ENCODE peak calls at places on chromosomes 4 and X, in ten cellular contexts. I is foreskin fibroblast; D is activated T-helper 1 cell treated with anti-CD3 and anti-CD28 coated beads, Interleukin-2, amount 50 U/mL, for 16 hours; H is activated CD8-positive, alpha-beta memory T cell treated with anti-CD3 and anti-CD28 coated beads for 4 hours; W is IMR-90; T is activated naive CD8-positive, alpha-beta T cell treated with anti-CD3 and anti-CD28 coated beads, Interleukin-2, amount 50 U/mL, for 24 hours; C is GM12865; X is dorsolateral prefrontal cortex; R is ecto neural progenitor cell; E is mucosa of descending colon. S is an unnamed sample.

GRCh38 chr4:137685357-137685756 is 153.1 kb upstream of the PCDH18 start:
- DNase-seq in I (peak), D (no peak), H (no peak), W (peak), T (no peak), C (no peak), X (no peak), R (no peak), E (no peak), S (no peak)

GRCh38 chrX:132676102-132676501 is 187.3 kb upstream of the MBNL3 start:
- DNase-seq in I (no peak), D (no peak), H (no peak), W (no peak), T (no peak), C (no peak), X (no peak), R (no peak), E (no peak), S (no peak)

GRCh38 chr4:973431-974397 is at the start of gene DGKQ:
- DNase-seq in I (peak), D (peak), H (peak), W (peak), T (peak), C (peak), X (peak), R (peak), E (peak), S (peak)

GRCh38 chrX:22395372-22395771 is 122.7 kb downstream of the CBLL2 start:
- DNase-seq in I (no peak), D (no peak), H (no peak), W (peak), T (no peak), C (no peak), X (no peak), R (no peak), E (no peak), S (no peak)

GRCh38 chr4:36712013-36712412 is 430.6 kb downstream of the DTHD1 start:
- DNase-seq in I (no peak), D (no peak), H (no peak), W (no peak), T (no peak), C (no peak), X (no peak), R (no peak), E (no peak), S (no peak)

GRCh38 chr4:168631241-168632151 is 134.6 kb downstream of the PALLD start:
- DNase-seq in I (no peak), D (no peak), H (no peak), W (peak), T (peak), C (no peak), X (no peak), R (peak), E (peak), S (peak)

GRCh38 chr4:17589355-17589754 is 12.4 kb downstream of the LAP3 start:
- DNase-seq in I (no peak), D (no peak), H (no peak), W (no peak), T (no peak), C (no peak), X (no peak), R (no peak), E (no peak), S (no peak)

GRCh38 chrX:25154168-25154567 is 138.4 kb upstream of the ARX start:
- DNase-seq in I (no peak), D (no peak), H (no peak), W (no peak), T (no peak), C (no peak), X (no peak), R (no peak), E (no peak), S (no peak)

GRCh38 chr4:141643557-141643956 is 7.2 kb downstream of the IL15 start:
- DNase-seq in I (peak), D (no peak), H (no peak), W (peak), T (no peak), C (peak), X (no peak), R (no peak), E (no peak), S (no peak)

GRCh38 chrX:12137982-12138365 is 299 bp upstream of the FRMPD4 start:
- DNase-seq in I (no peak), D (no peak), H (no peak), W (no peak), T (no peak), C (no peak), X (peak), R (peak), E (no peak), S (no peak)

GRCh38 chrX:132071260-132071659 is 48.2 kb downstream of the STK26 start:
- DNase-seq in I (no peak), D (no peak), H (no peak), W (no peak), T (no peak), C (no peak), X (no peak), R (no peak), E (no peak), S (no peak)

GRCh38 chr4:6192245-6192644 is 8.1 kb downstream of the JAKMIP1 start:
- DNase-seq in I (no peak), D (no peak), H (no peak), W (no peak), T (no peak), C (no peak), X (no peak), R (no peak), E (no peak), S (no peak)

GRCh38 chrX:49040376-49040955 is 2.7 kb downstream of the TFE3 start:
- DNase-seq in I (peak), D (no peak), H (no peak), W (peak), T (no peak), C (no peak), X (no peak), R (no peak), E (no peak), S (no peak)

GRCh38 chr4:142557220-142557801 is 288.8 kb downstream of the INPP4B start:
- DNase-seq in I (no peak), D (no peak), H (no peak), W (no peak), T (no peak), C (no peak), X (no peak), R (no peak), E (no peak), S (no peak)

GRCh38 chrX:13266641-13267420 is 53.0 kb downstream of the ATXN3L start:
- DNase-seq in I (no peak), D (no peak), H (no peak), W (peak), T (no peak), C (peak), X (no peak), R (peak), E (no peak), S (no peak)

GRCh38 chrX:118726887-118727685 is at the start of gene IL13RA1:
- DNase-seq in I (peak), D (no peak), H (no peak), W (peak), T (peak), C (peak), X (peak), R (peak), E (peak), S (peak)

GRCh38 chrX:115400960-115401359 is 111.4 kb downstream of the LUZP4 start:
- DNase-seq in I (no peak), D (no peak), H (no peak), W (no peak), T (no peak), C (no peak), X (peak), R (peak), E (no peak), S (no peak)

GRCh38 chrX:148501121-148502066 is 977 bp downstream of the AFF2 start:
- DNase-seq in I (no peak), D (no peak), H (no peak), W (no peak), T (peak), C (peak), X (peak), R (peak), E (no peak), S (peak)